ENCODE peak calls at places on chromosomes 11 and 22, in nine cellular contexts. One of them, this sample, is unnamed.

GRCh38 chr11:17476317-17477083 is at the start of gene ABCC8:
- DNase-seq in hepatocyte: peak; percentile 30
- DNase-seq in aorta: no peak
- DNase-seq in body of pancreas: no peak
- DNase-seq in uterus: no peak
- DNase-seq in thoracic aorta: no peak
- DNase-seq in heart right ventricle: no peak
- DNase-seq in CD4-positive, alpha-beta memory T cell: no peak
- DNase-seq in GM23248: no peak
- DNase-seq in this sample: no peak

GRCh38 chr11:131932584-131933360 is 562.4 kb downstream of the NTM start:
- DNase-seq in CD4-positive, alpha-beta memory T cell: no peak
- DNase-seq in thoracic aorta: no peak
- DNase-seq in hepatocyte: no peak
- DNase-seq in uterus: no peak
- DNase-seq in aorta: no peak
- DNase-seq in heart right ventricle: peak; percentile 42
- DNase-seq in GM23248: no peak
- DNase-seq in body of pancreas: no peak
- DNase-seq in this sample: no peak

GRCh38 chr11:122559734-122560382 is 95.7 kb upstream of the UBASH3B start:
- DNase-seq in GM23248: no peak
- DNase-seq in CD4-positive, alpha-beta memory T cell: no peak
- DNase-seq in uterus: no peak
- DNase-seq in heart right ventricle: no peak
- DNase-seq in thoracic aorta: no peak
- DNase-seq in aorta: no peak
- DNase-seq in hepatocyte: no peak
- DNase-seq in body of pancreas: no peak
- DNase-seq in this sample: no peak

GRCh38 chr11:61149624-61150615 is 11.3 kb downstream of the VPS37C start:
- DNase-seq in heart right ventricle: no peak
- DNase-seq in GM23248: no peak
- DNase-seq in thoracic aorta: no peak
- DNase-seq in CD4-positive, alpha-beta memory T cell: no peak
- DNase-seq in aorta: peak; percentile 45
- DNase-seq in body of pancreas: no peak
- DNase-seq in hepatocyte: peak; percentile 51
- DNase-seq in uterus: no peak
- DNase-seq in this sample: no peak

GRCh38 chr11:107859459-107860239 is 1.1 kb upstream of the SLC35F2 start:
- DNase-seq in GM23248: peak; percentile 58
- DNase-seq in thoracic aorta: no peak
- DNase-seq in uterus: peak; percentile 29
- DNase-seq in body of pancreas: peak; percentile 38
- DNase-seq in hepatocyte: peak; percentile 30
- DNase-seq in heart right ventricle: peak; percentile 43
- DNase-seq in aorta: peak; percentile 61
- DNase-seq in CD4-positive, alpha-beta memory T cell: no peak
- DNase-seq in this sample: peak; percentile 68

GRCh38 chr11:14443642-14444041 is 56.0 kb downstream of the COPB1 start:
- DNase-seq in thoracic aorta: no peak
- DNase-seq in body of pancreas: peak; percentile 60
- DNase-seq in GM23248: peak; percentile 57
- DNase-seq in uterus: no peak
- DNase-seq in hepatocyte: peak; percentile 52
- DNase-seq in CD4-positive, alpha-beta memory T cell: no peak
- DNase-seq in aorta: no peak
- DNase-seq in heart right ventricle: no peak
- DNase-seq in this sample: no peak

GRCh38 chr22:44834065-44834464 is 81.7 kb downstream of the ARHGAP8 start:
- DNase-seq in uterus: no peak
- DNase-seq in hepatocyte: no peak
- DNase-seq in thoracic aorta: no peak
- DNase-seq in aorta: no peak
- DNase-seq in CD4-positive, alpha-beta memory T cell: no peak
- DNase-seq in heart right ventricle: no peak
- DNase-seq in GM23248: no peak
- DNase-seq in body of pancreas: no peak
- DNase-seq in this sample: no peak

GRCh38 chr11:77580712-77581337 is 8.9 kb upstream of the AQP11 start:
- DNase-seq in CD4-positive, alpha-beta memory T cell: no peak
- DNase-seq in heart right ventricle: no peak
- DNase-seq in uterus: no peak
- DNase-seq in body of pancreas: no peak
- DNase-seq in aorta: no peak
- DNase-seq in GM23248: no peak
- DNase-seq in hepatocyte: no peak
- DNase-seq in thoracic aorta: no peak
- DNase-seq in this sample: no peak

GRCh38 chr11:61828629-61829407 is 718 bp downstream of the FADS2 start:
- DNase-seq in thoracic aorta: no peak
- DNase-seq in hepatocyte: peak; percentile 74
- DNase-seq in uterus: peak; percentile 64
- DNase-seq in aorta: peak; percentile 64
- DNase-seq in GM23248: peak; percentile 20
- DNase-seq in heart right ventricle: peak; percentile 53
- DNase-seq in CD4-positive, alpha-beta memory T cell: peak; percentile 47
- DNase-seq in body of pancreas: peak; percentile 26
- DNase-seq in this sample: peak; percentile 80

GRCh38 chr22:36252754-36253522 is at the start of gene APOL1:
- DNase-seq in uterus: peak; percentile 64
- DNase-seq in GM23248: peak; percentile 77
- DNase-seq in CD4-positive, alpha-beta memory T cell: peak; percentile 70
- DNase-seq in aorta: peak; percentile 70
- DNase-seq in thoracic aorta: no peak
- DNase-seq in heart right ventricle: no peak
- DNase-seq in body of pancreas: no peak
- DNase-seq in hepatocyte: peak; percentile 50
- DNase-seq in this sample: peak; percentile 40

GRCh38 chr22:19904174-19904856 is 37.3 kb upstream of the COMT start:
- DNase-seq in aorta: no peak
- DNase-seq in heart right ventricle: no peak
- DNase-seq in hepatocyte: no peak
- DNase-seq in body of pancreas: no peak
- DNase-seq in uterus: no peak
- DNase-seq in thoracic aorta: no peak
- DNase-seq in GM23248: no peak
- DNase-seq in CD4-positive, alpha-beta memory T cell: no peak
- DNase-seq in this sample: no peak
- H3K36me3 ChIP-seq in aorta: peaks cover 2% of the 10 kb centered on the region
- H3K36me3 ChIP-seq in heart right ventricle: no peaks in the 10 kb centered on the region
- H3K36me3 ChIP-seq in hepatocyte: no peaks in the 10 kb centered on the region
- H3K36me3 ChIP-seq in body of pancreas: no peaks in the 10 kb centered on the region
- H3K36me3 ChIP-seq in uterus: no peaks in the 10 kb centered on the region
- H3K36me3 ChIP-seq in thoracic aorta: peaks cover 5% of the 10 kb centered on the region
- H3K36me3 ChIP-seq in GM23248: no peaks in the 10 kb centered on the region
- H3K36me3 ChIP-seq in CD4-positive, alpha-beta memory T cell: no peaks in the 10 kb centered on the region
- H3K36me3 ChIP-seq in this sample: no peaks in the 10 kb centered on the region

GRCh38 chr11:65962136-65962564 is 616 bp downstream of the SART1 start:
- DNase-seq in uterus: no peak
- DNase-seq in CD4-positive, alpha-beta memory T cell: peak; percentile 76
- DNase-seq in hepatocyte: no peak
- DNase-seq in heart right ventricle: no peak
- DNase-seq in thoracic aorta: no peak
- DNase-seq in GM23248: no peak
- DNase-seq in aorta: no peak
- DNase-seq in body of pancreas: no peak
- DNase-seq in this sample: no peak

GRCh38 chr11:65967329-65967934 is 5.9 kb downstream of the SART1 start:
- DNase-seq in uterus: no peak
- DNase-seq in aorta: no peak
- DNase-seq in hepatocyte: no peak
- DNase-seq in thoracic aorta: no peak
- DNase-seq in GM23248: no peak
- DNase-seq in heart right ventricle: no peak
- DNase-seq in CD4-positive, alpha-beta memory T cell: no peak
- DNase-seq in body of pancreas: no peak
- DNase-seq in this sample: no peak

GRCh38 chr11:65965986-65966762 is 4.6 kb downstream of the SART1 start:
- DNase-seq in CD4-positive, alpha-beta memory T cell: no peak
- DNase-seq in aorta: no peak
- DNase-seq in thoracic aorta: no peak
- DNase-seq in uterus: no peak
- DNase-seq in hepatocyte: no peak
- DNase-seq in GM23248: no peak
- DNase-seq in body of pancreas: no peak
- DNase-seq in heart right ventricle: no peak
- DNase-seq in this sample: no peak

GRCh38 chr11:65961267-65962135 is at the start of gene SART1:
- DNase-seq in GM23248: peak; percentile 99
- DNase-seq in hepatocyte: peak; percentile 99
- DNase-seq in heart right ventricle: peak; percentile 97
- DNase-seq in uterus: peak; percentile 97
- DNase-seq in thoracic aorta: peak; percentile 94
- DNase-seq in body of pancreas: peak; percentile 93
- DNase-seq in aorta: peak; percentile 99
- DNase-seq in CD4-positive, alpha-beta memory T cell: peak; percentile 98
- DNase-seq in this sample: peak; percentile 94

DNA sequence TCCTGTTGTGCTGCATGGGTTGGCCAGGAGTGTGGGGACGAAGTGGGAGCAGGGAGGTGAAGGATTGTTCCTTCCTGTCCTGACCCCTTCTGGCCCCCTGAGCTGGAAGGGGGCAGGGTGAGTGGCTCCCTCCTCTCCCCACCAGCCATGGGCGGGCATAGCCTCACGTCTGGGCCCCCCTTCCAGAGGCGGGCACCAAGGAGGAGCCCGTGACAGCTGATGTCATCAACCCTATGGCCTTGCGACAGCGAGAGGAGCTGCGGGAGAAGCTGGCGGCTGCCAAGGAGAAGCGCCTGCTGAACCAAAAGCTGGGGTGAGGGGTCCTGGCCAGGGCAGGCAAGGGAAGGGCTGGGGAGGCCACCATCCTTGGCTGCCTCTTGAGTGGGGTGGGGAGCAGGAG is 3.4 kb downstream of the SART1 start:
- DNase-seq in thoracic aorta: no peak
- DNase-seq in hepatocyte: no peak
- DNase-seq in CD4-positive, alpha-beta memory T cell: no peak
- DNase-seq in body of pancreas: no peak
- DNase-seq in GM23248: no peak
- DNase-seq in aorta: no peak
- DNase-seq in heart right ventricle: no peak
- DNase-seq in uterus: no peak
- DNase-seq in this sample: no peak
- H3K36me3 ChIP-seq in thoracic aorta: peaks cover 60% of the 10 kb centered on the region
- H3K36me3 ChIP-seq in hepatocyte: no peaks in the 10 kb centered on the region
- H3K36me3 ChIP-seq in CD4-positive, alpha-beta memory T cell: peaks cover 57% of the 10 kb centered on the region
- H3K36me3 ChIP-seq in body of pancreas: peaks cover 11% of the 10 kb centered on the region
- H3K36me3 ChIP-seq in GM23248: peaks cover 11% of the 10 kb centered on the region
- H3K36me3 ChIP-seq in aorta: peaks cover 20% of the 10 kb centered on the region
- H3K36me3 ChIP-seq in heart right ventricle: peaks cover 35% of the 10 kb centered on the region
- H3K36me3 ChIP-seq in uterus: no peaks in the 10 kb centered on the region
- H3K36me3 ChIP-seq in this sample: peaks cover 40% of the 10 kb centered on the region

GRCh38 chr22:42885446-42885845 is 28.4 kb upstream of the ARFGAP3 start:
- DNase-seq in heart right ventricle: no peak
- DNase-seq in hepatocyte: no peak
- DNase-seq in body of pancreas: no peak
- DNase-seq in uterus: no peak
- DNase-seq in GM23248: peak; percentile 84
- DNase-seq in thoracic aorta: no peak
- DNase-seq in CD4-positive, alpha-beta memory T cell: no peak
- DNase-seq in aorta: no peak
- DNase-seq in this sample: no peak

GRCh38 chr22:42881982-42882656 is 25.0 kb upstream of the ARFGAP3 start:
- DNase-seq in uterus: no peak
- DNase-seq in CD4-positive, alpha-beta memory T cell: no peak
- DNase-seq in hepatocyte: no peak
- DNase-seq in thoracic aorta: no peak
- DNase-seq in heart right ventricle: no peak
- DNase-seq in aorta: no peak
- DNase-seq in body of pancreas: peak; percentile 91
- DNase-seq in GM23248: no peak
- DNase-seq in this sample: no peak

GRCh38 chr22:42884616-42885375 is 27.7 kb upstream of the ARFGAP3 start:
- DNase-seq in heart right ventricle: no peak
- DNase-seq in body of pancreas: no peak
- DNase-seq in CD4-positive, alpha-beta memory T cell: no peak
- DNase-seq in thoracic aorta: no peak
- DNase-seq in uterus: no peak
- DNase-seq in aorta: no peak
- DNase-seq in hepatocyte: no peak
- DNase-seq in GM23248: peak; percentile 12
- DNase-seq in this sample: no peak

GRCh38 chr22:42883121-42883520 is 26.0 kb upstream of the ARFGAP3 start:
- DNase-seq in GM23248: no peak
- DNase-seq in thoracic aorta: no peak
- DNase-seq in hepatocyte: no peak
- DNase-seq in heart right ventricle: no peak
- DNase-seq in body of pancreas: no peak
- DNase-seq in CD4-positive, alpha-beta memory T cell: no peak
- DNase-seq in uterus: no peak
- DNase-seq in aorta: no peak
- DNase-seq in this sample: no peak

GRCh38 chr22:42883970-42884369 is 26.9 kb upstream of the ARFGAP3 start:
- DNase-seq in GM23248: no peak
- DNase-seq in hepatocyte: no peak
- DNase-seq in uterus: no peak
- DNase-seq in heart right ventricle: no peak
- DNase-seq in body of pancreas: no peak
- DNase-seq in aorta: no peak
- DNase-seq in thoracic aorta: no peak
- DNase-seq in CD4-positive, alpha-beta memory T cell: no peak
- DNase-seq in this sample: no peak
- H3K36me3 ChIP-seq in GM23248: peaks cover 15% of the 10 kb centered on the region
- H3K36me3 ChIP-seq in hepatocyte: no peaks in the 10 kb centered on the region
- H3K36me3 ChIP-seq in uterus: no peaks in the 10 kb centered on the region
- H3K36me3 ChIP-seq in heart right ventricle: peaks cover 31% of the 10 kb centered on the region
- H3K36me3 ChIP-seq in body of pancreas: no peaks in the 10 kb centered on the region
- H3K36me3 ChIP-seq in aorta: peaks cover 18% of the 10 kb centered on the region
- H3K36me3 ChIP-seq in thoracic aorta: peaks cover 80% of the 10 kb centered on the region
- H3K36me3 ChIP-seq in CD4-positive, alpha-beta memory T cell: peaks cover 51% of the 10 kb centered on the region
- H3K36me3 ChIP-seq in this sample: peaks cover 52% of the 10 kb centered on the region

GRCh38 chr22:21971858-21972275 is 10.7 kb downstream of the TOP3B start:
- DNase-seq in thoracic aorta: no peak
- DNase-seq in CD4-positive, alpha-beta memory T cell: no peak
- DNase-seq in uterus: no peak
- DNase-seq in body of pancreas: no peak
- DNase-seq in GM23248: no peak
- DNase-seq in aorta: no peak
- DNase-seq in hepatocyte: no peak
- DNase-seq in heart right ventricle: no peak
- DNase-seq in this sample: no peak

GRCh38 chr22:21972293-21972779 is 10.3 kb downstream of the TOP3B start:
- DNase-seq in heart right ventricle: no peak
- DNase-seq in uterus: no peak
- DNase-seq in body of pancreas: peak; percentile 37
- DNase-seq in aorta: no peak
- DNase-seq in thoracic aorta: no peak
- DNase-seq in hepatocyte: peak; percentile 43
- DNase-seq in GM23248: peak; percentile 60
- DNase-seq in CD4-positive, alpha-beta memory T cell: no peak
- DNase-seq in this sample: peak; percentile 47

GRCh38 chr22:21972806-21973205 is 9.8 kb downstream of the TOP3B start:
- DNase-seq in GM23248: no peak
- DNase-seq in hepatocyte: no peak
- DNase-seq in uterus: no peak
- DNase-seq in CD4-positive, alpha-beta memory T cell: no peak
- DNase-seq in thoracic aorta: no peak
- DNase-seq in heart right ventricle: no peak
- DNase-seq in body of pancreas: no peak
- DNase-seq in aorta: no peak
- DNase-seq in this sample: no peak

GRCh38 chr22:21970037-21970799 is 12.4 kb downstream of the TOP3B start:
- DNase-seq in GM23248: no peak
- DNase-seq in uterus: no peak
- DNase-seq in heart right ventricle: no peak
- DNase-seq in aorta: no peak
- DNase-seq in thoracic aorta: no peak
- DNase-seq in body of pancreas: no peak
- DNase-seq in CD4-positive, alpha-beta memory T cell: no peak
- DNase-seq in hepatocyte: no peak
- DNase-seq in this sample: no peak

GRCh38 chr22:21970800-21971617 is 11.6 kb downstream of the TOP3B start:
- DNase-seq in uterus: no peak
- DNase-seq in CD4-positive, alpha-beta memory T cell: no peak
- DNase-seq in thoracic aorta: no peak
- DNase-seq in body of pancreas: no peak
- DNase-seq in aorta: no peak
- DNase-seq in GM23248: no peak
- DNase-seq in hepatocyte: no peak
- DNase-seq in heart right ventricle: no peak
- DNase-seq in this sample: no peak
- H3K36me3 ChIP-seq in uterus: no peaks in the 10 kb centered on the region
- H3K36me3 ChIP-seq in CD4-positive, alpha-beta memory T cell: peaks cover 60% of the 10 kb centered on the region
- H3K36me3 ChIP-seq in thoracic aorta: peaks cover 49% of the 10 kb centered on the region
- H3K36me3 ChIP-seq in body of pancreas: no peaks in the 10 kb centered on the region
- H3K36me3 ChIP-seq in aorta: peaks cover 13% of the 10 kb centered on the region
- H3K36me3 ChIP-seq in GM23248: peaks cover 10% of the 10 kb centered on the region
- H3K36me3 ChIP-seq in hepatocyte: no peaks in the 10 kb centered on the region
- H3K36me3 ChIP-seq in heart right ventricle: peaks cover 45% of the 10 kb centered on the region
- H3K36me3 ChIP-seq in this sample: peaks cover 48% of the 10 kb centered on the region